ENCODE peak calls at places on chromosomes 11 and 22, in eight cellular contexts. One of them, this sample, is unnamed. For H3K9me3, H3K36me3 and H3K4me1, the result is how much of the 10 kb centered on the place peaks cover.

GRCh38 chr11:125084057-125084416 is 20.9 kb downstream of the SLC37A2 start:
- DNase-seq in right lobe of liver: no peak
- DNase-seq in kidney: no peak
- DNase-seq in sigmoid colon: peak
- DNase-seq in CD4-positive, alpha-beta memory T cell: no peak
- DNase-seq in CD8-positive, alpha-beta memory T cell: no peak
- DNase-seq in endothelial cell of umbilical vein: no peak
- DNase-seq in breast epithelium: no peak
- DNase-seq in this sample: no peak

GRCh38 chr11:15969701-15970329 is 386.5 kb downstream of the SOX6 start:
- DNase-seq in right lobe of liver: no peak
- DNase-seq in kidney: no peak
- DNase-seq in sigmoid colon: no peak
- DNase-seq in CD4-positive, alpha-beta memory T cell: no peak
- DNase-seq in CD8-positive, alpha-beta memory T cell: no peak
- DNase-seq in endothelial cell of umbilical vein: no peak
- DNase-seq in breast epithelium: no peak
- DNase-seq in this sample: no peak

GRCh38 chr22:46328797-46329196 is 6.7 kb upstream of the TRMU start:
- DNase-seq in right lobe of liver: no peak
- DNase-seq in kidney: peak
- DNase-seq in sigmoid colon: no peak
- DNase-seq in CD4-positive, alpha-beta memory T cell: no peak
- DNase-seq in CD8-positive, alpha-beta memory T cell: no peak
- DNase-seq in endothelial cell of umbilical vein: no peak
- DNase-seq in breast epithelium: no peak
- DNase-seq in this sample: peak

GRCh38 chr11:8023831-8024555 is 36.9 kb downstream of the EIF3F start:
- DNase-seq in right lobe of liver: no peak
- DNase-seq in kidney: no peak
- DNase-seq in sigmoid colon: no peak
- DNase-seq in CD4-positive, alpha-beta memory T cell: no peak
- DNase-seq in CD8-positive, alpha-beta memory T cell: no peak
- DNase-seq in endothelial cell of umbilical vein: no peak
- DNase-seq in breast epithelium: no peak
- DNase-seq in this sample: no peak

GRCh38 chr11:68214173-68215086 is 1.3 kb upstream of the KMT5B start:
- DNase-seq in right lobe of liver: peak
- DNase-seq in kidney: peak
- DNase-seq in sigmoid colon: no peak
- DNase-seq in CD4-positive, alpha-beta memory T cell: no peak
- DNase-seq in CD8-positive, alpha-beta memory T cell: no peak
- DNase-seq in endothelial cell of umbilical vein: peak
- DNase-seq in breast epithelium: no peak
- DNase-seq in this sample: peak

GRCh38 chr11:2588809-2589537 is 110.8 kb downstream of the KCNQ1OT1 start:
- DNase-seq in right lobe of liver: no peak
- DNase-seq in kidney: peak
- DNase-seq in sigmoid colon: no peak
- DNase-seq in CD4-positive, alpha-beta memory T cell: no peak
- DNase-seq in CD8-positive, alpha-beta memory T cell: no peak
- DNase-seq in endothelial cell of umbilical vein: no peak
- DNase-seq in breast epithelium: no peak
- DNase-seq in this sample: peak

GRCh38 chr11:75341583-75341982 is 9.9 kb downstream of the ARRB1 start:
- DNase-seq in right lobe of liver: no peak
- DNase-seq in kidney: no peak
- DNase-seq in sigmoid colon: peak
- DNase-seq in CD4-positive, alpha-beta memory T cell: no peak
- DNase-seq in CD8-positive, alpha-beta memory T cell: no peak
- DNase-seq in endothelial cell of umbilical vein: no peak
- DNase-seq in breast epithelium: no peak
- DNase-seq in this sample: no peak

GRCh38 chr11:76379811-76380160 is 1.1 kb downstream of the THAP12 start:
- DNase-seq in right lobe of liver: no peak
- DNase-seq in kidney: no peak
- DNase-seq in sigmoid colon: no peak
- DNase-seq in CD4-positive, alpha-beta memory T cell: no peak
- DNase-seq in CD8-positive, alpha-beta memory T cell: no peak
- DNase-seq in endothelial cell of umbilical vein: no peak
- DNase-seq in breast epithelium: no peak
- DNase-seq in this sample: no peak

GRCh38 chr11:125141686-125142535 is 22.6 kb upstream of the PKNOX2 start:
- DNase-seq in right lobe of liver: peak
- DNase-seq in kidney: no peak
- DNase-seq in sigmoid colon: no peak
- DNase-seq in CD4-positive, alpha-beta memory T cell: peak
- DNase-seq in CD8-positive, alpha-beta memory T cell: peak
- DNase-seq in endothelial cell of umbilical vein: peak
- DNase-seq in breast epithelium: no peak
- DNase-seq in this sample: peak

GRCh38 chr11:116605543-116605942 is 167.2 kb downstream of the BUD13 start:
- DNase-seq in right lobe of liver: peak
- DNase-seq in kidney: no peak
- DNase-seq in sigmoid colon: peak
- DNase-seq in CD4-positive, alpha-beta memory T cell: no peak
- DNase-seq in CD8-positive, alpha-beta memory T cell: no peak
- DNase-seq in endothelial cell of umbilical vein: peak
- DNase-seq in breast epithelium: peak
- DNase-seq in this sample: peak

GRCh38 chr22:43013355-43014061 is 1.4 kb downstream of the PACSIN2 start:
- DNase-seq in right lobe of liver: no peak
- DNase-seq in kidney: no peak
- DNase-seq in sigmoid colon: no peak
- DNase-seq in CD4-positive, alpha-beta memory T cell: no peak
- DNase-seq in CD8-positive, alpha-beta memory T cell: no peak
- DNase-seq in endothelial cell of umbilical vein: peak
- DNase-seq in breast epithelium: peak
- DNase-seq in this sample: peak

GRCh38 chr11:45163956-45164575 is 17.6 kb downstream of the PRDM11 start:
- DNase-seq in right lobe of liver: no peak
- DNase-seq in kidney: no peak
- DNase-seq in sigmoid colon: peak
- DNase-seq in CD4-positive, alpha-beta memory T cell: no peak
- DNase-seq in CD8-positive, alpha-beta memory T cell: no peak
- DNase-seq in endothelial cell of umbilical vein: peak
- DNase-seq in breast epithelium: no peak
- DNase-seq in this sample: no peak

GRCh38 chr11:13040969-13041561 is 31.9 kb downstream of the RASSF10 start:
- DNase-seq in right lobe of liver: no peak
- DNase-seq in kidney: no peak
- DNase-seq in sigmoid colon: no peak
- DNase-seq in CD4-positive, alpha-beta memory T cell: no peak
- DNase-seq in CD8-positive, alpha-beta memory T cell: no peak
- DNase-seq in endothelial cell of umbilical vein: no peak
- DNase-seq in breast epithelium: no peak
- DNase-seq in this sample: no peak

GRCh38 chr22:44542561-44543222 is 44.7 kb upstream of the RTL6 start:
- DNase-seq in right lobe of liver: peak
- DNase-seq in kidney: no peak
- DNase-seq in sigmoid colon: peak
- DNase-seq in CD4-positive, alpha-beta memory T cell: no peak
- DNase-seq in CD8-positive, alpha-beta memory T cell: no peak
- DNase-seq in endothelial cell of umbilical vein: no peak
- DNase-seq in breast epithelium: peak
- DNase-seq in this sample: no peak

GRCh38 chr11:58509730-58510129 is 1.8 kb upstream of the OR5B21 start:
- DNase-seq in right lobe of liver: no peak
- DNase-seq in kidney: no peak
- DNase-seq in sigmoid colon: no peak
- DNase-seq in CD4-positive, alpha-beta memory T cell: no peak
- DNase-seq in CD8-positive, alpha-beta memory T cell: no peak
- DNase-seq in endothelial cell of umbilical vein: no peak
- DNase-seq in breast epithelium: no peak
- DNase-seq in this sample: no peak

GRCh38 chr11:3639841-3640240 is 2.0 kb downstream of the ART5 start:
- DNase-seq in right lobe of liver: no peak
- DNase-seq in kidney: no peak
- DNase-seq in sigmoid colon: no peak
- DNase-seq in CD4-positive, alpha-beta memory T cell: no peak
- DNase-seq in CD8-positive, alpha-beta memory T cell: no peak
- DNase-seq in endothelial cell of umbilical vein: no peak
- DNase-seq in breast epithelium: no peak
- DNase-seq in this sample: no peak

GRCh38 chr11:132263231-132263630 is 892.8 kb downstream of the NTM start:
- DNase-seq in right lobe of liver: no peak
- DNase-seq in kidney: no peak
- DNase-seq in sigmoid colon: no peak
- DNase-seq in CD4-positive, alpha-beta memory T cell: no peak
- DNase-seq in CD8-positive, alpha-beta memory T cell: no peak
- DNase-seq in endothelial cell of umbilical vein: no peak
- DNase-seq in breast epithelium: no peak
- DNase-seq in this sample: no peak

GRCh38 chr11:106457727-106458126 is 380.3 kb downstream of the AASDHPPT start:
- DNase-seq in right lobe of liver: no peak
- DNase-seq in kidney: no peak
- DNase-seq in sigmoid colon: no peak
- DNase-seq in CD4-positive, alpha-beta memory T cell: no peak
- DNase-seq in CD8-positive, alpha-beta memory T cell: no peak
- DNase-seq in endothelial cell of umbilical vein: no peak
- DNase-seq in breast epithelium: no peak
- DNase-seq in this sample: no peak

GRCh38 chr11:82757660-82758301 is 24.1 kb upstream of the FAM181B start:
- DNase-seq in right lobe of liver: no peak
- DNase-seq in kidney: no peak
- DNase-seq in sigmoid colon: no peak
- DNase-seq in CD4-positive, alpha-beta memory T cell: no peak
- DNase-seq in CD8-positive, alpha-beta memory T cell: no peak
- DNase-seq in endothelial cell of umbilical vein: no peak
- DNase-seq in breast epithelium: no peak
- DNase-seq in this sample: no peak

GRCh38 chr11:121119444-121119843 is 18.4 kb downstream of the TECTA start:
- DNase-seq in right lobe of liver: no peak
- DNase-seq in kidney: no peak
- DNase-seq in sigmoid colon: no peak
- DNase-seq in CD4-positive, alpha-beta memory T cell: no peak
- DNase-seq in CD8-positive, alpha-beta memory T cell: no peak
- DNase-seq in endothelial cell of umbilical vein: no peak
- DNase-seq in breast epithelium: no peak
- DNase-seq in this sample: no peak

GRCh38 chr11:65132988-65133700 is 1.2 kb downstream of the SYVN1 start:
- DNase-seq in right lobe of liver: peak
- DNase-seq in kidney: peak
- DNase-seq in sigmoid colon: peak
- DNase-seq in CD4-positive, alpha-beta memory T cell: peak
- DNase-seq in CD8-positive, alpha-beta memory T cell: peak
- DNase-seq in endothelial cell of umbilical vein: peak
- DNase-seq in breast epithelium: peak
- DNase-seq in this sample: peak

DNA sequence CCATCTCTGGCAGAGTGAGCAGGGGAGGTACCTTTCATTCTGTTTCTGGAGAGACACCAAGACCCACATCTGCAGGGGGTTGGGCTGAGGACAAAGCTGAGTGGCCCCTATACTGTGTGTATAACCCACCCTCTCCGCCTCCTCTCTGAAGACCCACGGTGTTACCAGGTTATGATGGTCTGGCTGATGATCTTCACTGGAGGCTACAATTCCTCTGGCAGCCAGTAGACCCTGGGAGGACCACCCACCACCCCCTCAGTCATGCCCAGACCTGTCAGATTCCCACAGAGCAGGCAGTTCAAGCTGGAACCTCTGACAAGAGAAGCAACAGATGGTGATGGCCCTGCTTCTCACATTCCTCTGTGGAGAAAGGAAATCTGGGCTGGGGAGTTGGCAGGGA is 11.4 kb upstream of the KCNJ1 start:
- DNase-seq in right lobe of liver: no peak
- DNase-seq in kidney: no peak
- DNase-seq in sigmoid colon: no peak
- DNase-seq in CD4-positive, alpha-beta memory T cell: no peak
- DNase-seq in CD8-positive, alpha-beta memory T cell: no peak
- DNase-seq in endothelial cell of umbilical vein: no peak
- DNase-seq in breast epithelium: no peak
- DNase-seq in this sample: no peak
- H3K9me3 ChIP-seq in right lobe of liver: under half
- H3K9me3 ChIP-seq in kidney: under half
- H3K9me3 ChIP-seq in sigmoid colon: under half
- H3K9me3 ChIP-seq in CD4-positive, alpha-beta memory T cell: under half
- H3K9me3 ChIP-seq in CD8-positive, alpha-beta memory T cell: under half
- H3K9me3 ChIP-seq in endothelial cell of umbilical vein: under half
- H3K9me3 ChIP-seq in breast epithelium: under half
- H3K9me3 ChIP-seq in this sample: under half

GRCh38 chr11:57302489-57302888 is 22.3 kb downstream of the TNKS1BP1 start:
- DNase-seq in right lobe of liver: no peak
- DNase-seq in kidney: no peak
- DNase-seq in sigmoid colon: peak
- DNase-seq in CD4-positive, alpha-beta memory T cell: no peak
- DNase-seq in CD8-positive, alpha-beta memory T cell: no peak
- DNase-seq in endothelial cell of umbilical vein: no peak
- DNase-seq in breast epithelium: no peak
- DNase-seq in this sample: peak
- H3K36me3 ChIP-seq in right lobe of liver: under half
- H3K36me3 ChIP-seq in kidney: under half
- H3K36me3 ChIP-seq in sigmoid colon: half or more
- H3K36me3 ChIP-seq in CD4-positive, alpha-beta memory T cell: under half
- H3K36me3 ChIP-seq in CD8-positive, alpha-beta memory T cell: under half
- H3K36me3 ChIP-seq in endothelial cell of umbilical vein: under half
- H3K36me3 ChIP-seq in breast epithelium: under half
- H3K36me3 ChIP-seq in this sample: half or more

DNA sequence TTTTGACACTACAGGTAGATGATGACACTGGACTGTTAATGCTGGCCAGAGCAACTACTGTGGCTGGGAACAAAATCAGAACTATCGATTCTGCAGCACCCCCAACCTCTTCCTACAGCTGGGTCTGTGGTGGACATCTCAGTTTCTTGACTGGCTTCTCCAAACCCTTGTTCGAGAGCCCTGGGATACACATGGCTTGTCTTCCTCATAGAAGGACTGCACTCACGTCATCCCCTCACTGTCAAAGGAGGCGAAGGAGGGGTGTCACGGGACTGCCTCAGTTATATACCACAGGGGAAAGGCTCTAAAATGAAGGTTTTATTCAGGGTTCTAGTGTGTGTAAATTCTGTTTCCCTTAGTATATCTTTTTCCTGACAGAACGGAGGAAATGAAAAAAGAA is 44.9 kb downstream of the PITPNB start:
- DNase-seq in right lobe of liver: no peak
- DNase-seq in kidney: no peak
- DNase-seq in sigmoid colon: peak
- DNase-seq in CD4-positive, alpha-beta memory T cell: no peak
- DNase-seq in CD8-positive, alpha-beta memory T cell: no peak
- DNase-seq in endothelial cell of umbilical vein: no peak
- DNase-seq in breast epithelium: no peak
- DNase-seq in this sample: no peak
- H3K4me1 ChIP-seq in right lobe of liver: half or more
- H3K4me1 ChIP-seq in kidney: under half
- H3K4me1 ChIP-seq in sigmoid colon: half or more
- H3K4me1 ChIP-seq in CD4-positive, alpha-beta memory T cell: under half
- H3K4me1 ChIP-seq in CD8-positive, alpha-beta memory T cell: under half
- H3K4me1 ChIP-seq in endothelial cell of umbilical vein: under half
- H3K4me1 ChIP-seq in breast epithelium: under half
- H3K4me1 ChIP-seq in this sample: under half

DNA sequence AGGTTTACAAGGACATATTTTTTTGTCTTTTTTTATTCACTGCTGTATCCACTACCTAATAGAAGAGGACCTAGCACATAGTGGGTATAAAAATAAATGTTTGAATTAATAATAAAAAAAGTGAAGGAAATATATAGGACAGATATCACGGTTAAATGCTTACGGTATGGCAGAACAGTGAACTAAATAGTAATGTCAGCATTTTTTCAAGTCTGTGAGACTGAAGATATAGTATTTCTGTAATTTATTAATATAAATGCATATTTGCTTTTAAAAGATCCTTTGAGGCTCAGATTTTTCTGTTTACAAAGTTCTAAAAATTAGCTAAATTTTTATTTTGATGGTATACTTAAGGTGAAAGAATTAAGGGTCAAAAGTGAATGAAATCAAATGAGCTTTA is 68.6 kb upstream of the CNTN5 start:
- DNase-seq in right lobe of liver: no peak
- DNase-seq in kidney: no peak
- DNase-seq in sigmoid colon: no peak
- DNase-seq in CD4-positive, alpha-beta memory T cell: no peak
- DNase-seq in CD8-positive, alpha-beta memory T cell: no peak
- DNase-seq in endothelial cell of umbilical vein: no peak
- DNase-seq in breast epithelium: no peak
- DNase-seq in this sample: no peak
- H3K9me3 ChIP-seq in right lobe of liver: under half
- H3K9me3 ChIP-seq in kidney: under half
- H3K9me3 ChIP-seq in sigmoid colon: under half
- H3K9me3 ChIP-seq in CD4-positive, alpha-beta memory T cell: under half
- H3K9me3 ChIP-seq in CD8-positive, alpha-beta memory T cell: under half
- H3K9me3 ChIP-seq in endothelial cell of umbilical vein: under half
- H3K9me3 ChIP-seq in breast epithelium: under half
- H3K9me3 ChIP-seq in this sample: under half